ENCODE peak calls at places on chromosomes 16 and 17, in six cellular contexts. M, E, P, G, U and C are unnamed samples.

GRCh38 chr16:74871608-74872007 is 97.0 kb upstream of the FA2H start:
- DNase-seq in M (no peak), P (no peak), U (no peak), G (no peak), E (no peak), C (peak; percentile 50)

GRCh38 chr17:33667052-33667509 is 374.0 kb upstream of the ASIC2 start:
- DNase-seq in E (peak; percentile 85), M (no peak), U (no peak), P (no peak), G (peak; percentile 25), C (no peak)

GRCh38 chr16:83771306-83771942 is 36.4 kb upstream of the HSBP1 start:
- DNase-seq in U (no peak), E (no peak), M (no peak), P (no peak), G (no peak), C (no peak)

GRCh38 chr17:57869599-57870282 is 19.9 kb upstream of the MRPS23 start:
- DNase-seq in E (no peak), G (no peak), U (no peak), P (no peak), M (no peak), C (no peak)

GRCh38 chr17:14337596-14338079 is 36.8 kb downstream of the HS3ST3B1 start:
- DNase-seq in U (no peak), E (peak; percentile 28), G (no peak), P (no peak), M (no peak), C (no peak)

GRCh38 chr16:84115919-84116719 is 623 bp downstream of the MBTPS1 start:
- DNase-seq in P (no peak), U (peak; percentile 42), M (no peak), E (peak; percentile 74), G (peak; percentile 73), C (no peak)

GRCh38 chr16:11583889-11584565 is 2.7 kb downstream of the LITAF start:
- DNase-seq in P (no peak), G (peak; percentile 49), U (peak; percentile 11), E (peak; percentile 68), M (no peak), C (no peak)

GRCh38 chr16:79600636-79601091 is at the start of gene MAF:
- DNase-seq in U (peak; percentile 88), E (peak; percentile 19), P (peak; percentile 82), M (peak; percentile 79), G (peak; percentile 88), C (peak; percentile 75)

GRCh38 chr17:63631626-63632025 is 9.4 kb downstream of the MAP3K3 start:
- DNase-seq in M (no peak), P (no peak), E (no peak), G (no peak), U (no peak), C (no peak)

GRCh38 chr17:57773557-57773956 is 28.5 kb upstream of the CCDC182 start:
- DNase-seq in G (no peak), M (no peak), U (no peak), P (no peak), E (no peak), C (no peak)

GRCh38 chr17:4548721-4549531 is 6.3 kb downstream of the MYBBP1A start:
- DNase-seq in P (no peak), M (no peak), G (no peak), U (no peak), E (no peak), C (no peak)

GRCh38 chr17:76382305-76382802 is 2.1 kb upstream of the SPHK1 start:
- DNase-seq in U (no peak), E (no peak), G (no peak), P (no peak), M (peak; percentile 48), C (no peak)

GRCh38 chr17:74012465-74012864 is 191.0 kb upstream of the RPL38 start:
- DNase-seq in M (no peak), P (no peak), U (no peak), E (no peak), G (peak; percentile 62), C (no peak)

GRCh38 chr16:4293822-4294457 is 21.1 kb upstream of the TFAP4 start:
- DNase-seq in G (no peak), E (no peak), P (peak; percentile 67), M (peak; percentile 72), U (no peak), C (no peak)

GRCh38 chr16:53995378-53995777 is 291.2 kb downstream of the IRX3 start:
- DNase-seq in P (no peak), M (no peak), E (no peak), G (no peak), U (no peak), C (no peak)

GRCh38 chr16:56113223-56113622 is 78.1 kb upstream of the GNAO1 start:
- DNase-seq in E (no peak), U (no peak), M (no peak), G (no peak), P (no peak), C (no peak)

GRCh38 chr17:4678448-4679026 is 25.4 kb downstream of the PELP1 start:
- DNase-seq in M (no peak), U (no peak), E (no peak), P (no peak), G (no peak), C (no peak)

GRCh38 chr16:68490829-68491575 is 42.7 kb upstream of the SMPD3 start:
- DNase-seq in E (peak; percentile 64), U (no peak), G (no peak), P (no peak), M (no peak), C (no peak)

GRCh38 chr16:10805362-10805761 is 13.2 kb downstream of the TVP23A start:
- DNase-seq in U (no peak), G (no peak), M (no peak), E (peak; percentile 48), P (no peak), C (no peak)

GRCh38 chr17:945672-946071 is 33.9 kb downstream of the NXN start:
- DNase-seq in G (no peak), U (no peak), E (no peak), P (no peak), M (no peak), C (no peak)

GRCh38 chr17:33778505-33779398 is 476.3 kb upstream of the CCL2 start:
- DNase-seq in G (peak; percentile 55), U (peak; percentile 59), P (peak; percentile 47), M (peak; percentile 65), E (peak; percentile 64), C (no peak)

GRCh38 chr17:29292071-29292991 is 1.6 kb downstream of the NUFIP2 start:
- DNase-seq in M (peak; percentile 61), U (no peak), G (peak; percentile 69), E (peak; percentile 57), P (peak; percentile 21), C (no peak)

GRCh38 chr17:28684963-28685362 is 23.0 kb downstream of the SUPT6H start:
- DNase-seq in U (peak; percentile 87), M (no peak), E (no peak), P (no peak), G (no peak), C (no peak)

GRCh38 chr17:49316889-49317288 is 45.2 kb downstream of the ZNF652 start:
- DNase-seq in U (no peak), P (no peak), E (peak; percentile 33), M (no peak), G (no peak), C (no peak)

GRCh38 chr16:78291642-78292041 is 192.2 kb downstream of the WWOX start:
- DNase-seq in E (no peak), P (no peak), G (no peak), U (no peak), M (no peak), C (no peak)

GRCh38 chr17:34424814-34425490 is 61.9 kb upstream of the CCL1 start:
- DNase-seq in G (no peak), U (no peak), M (no peak), E (no peak), P (no peak), C (no peak)

GRCh38 chr17:35372846-35373531 is 432 bp downstream of the SLFN11 start:
- DNase-seq in M (no peak), G (peak; percentile 44), U (no peak), E (peak; percentile 46), P (no peak), C (peak; percentile 23)

GRCh38 chr17:80442305-80442659 is 27.3 kb downstream of the ENDOV start:
- DNase-seq in E (no peak), G (no peak), P (no peak), M (no peak), U (no peak), C (no peak)

GRCh38 chr16:10668322-10669045 is 26.2 kb downstream of the TEKT5 start:
- DNase-seq in M (no peak), U (peak; percentile 32), P (peak; percentile 50), E (peak; percentile 41), G (no peak), C (no peak)

GRCh38 chr16:50395763-50396710 is 27.2 kb upstream of the BRD7 start:
- DNase-seq in E (peak; percentile 68), U (no peak), M (no peak), P (no peak), G (peak; percentile 20), C (no peak)

GRCh38 chr17:76189247-76189646 is 48.2 kb upstream of the FOXJ1 start:
- DNase-seq in P (no peak), M (no peak), U (no peak), G (no peak), E (no peak), C (no peak)

GRCh38 chr17:1386265-1386664 is 13.8 kb downstream of the YWHAE start:
- DNase-seq in M (no peak), P (no peak), U (no peak), G (no peak), E (no peak), C (no peak)

GRCh38 chr17:63337579-63337978 is 108.5 kb downstream of the CYB561 start:
- DNase-seq in M (no peak), G (no peak), P (no peak), U (no peak), E (no peak), C (no peak)

GRCh38 chr16:5916711-5917191 is 819.2 kb upstream of the EEF2KMT start:
- DNase-seq in M (no peak), P (no peak), E (no peak), G (no peak), U (no peak), C (no peak)